ENCODE peak calls at places on chromosomes 3 and 15, in six cellular contexts. N, J, E, D, L and X are unnamed samples.

GRCh38 chr15:80777137-80777536 is 2.0 kb upstream of the CEMIP start:
- DNase-seq in N (peak), J (no peak), E (peak), D (no peak), L (no peak), X (peak)

GRCh38 chr3:188950832-188951489 is 220.8 kb upstream of the TPRG1 start:
- DNase-seq in N (peak), J (no peak), E (peak), D (no peak), L (peak), X (peak)

GRCh38 chr3:8152826-8153418 is 348.7 kb upstream of the LMCD1 start:
- DNase-seq in N (no peak), J (no peak), E (no peak), D (no peak), L (no peak), X (no peak)

GRCh38 chr15:22786868-22787698 is 639 bp downstream of the NIPA1 start:
- DNase-seq in N (no peak), J (no peak), E (no peak), D (no peak), L (no peak), X (no peak)

GRCh38 chr15:42070276-42070965 is 23.9 kb downstream of the PLA2G4D start:
- DNase-seq in N (no peak), J (no peak), E (no peak), D (no peak), L (no peak), X (no peak)

GRCh38 chr3:45760878-45761711 is 35.2 kb downstream of the SLC6A20 start:
- DNase-seq in N (peak), J (peak), E (peak), D (peak), L (peak), X (peak)

GRCh38 chr3:195873281-195873887 is 35.0 kb downstream of the TNK2 start:
- DNase-seq in N (no peak), J (no peak), E (no peak), D (no peak), L (no peak), X (no peak)

GRCh38 chr3:159816507-159816906 is 172.1 kb upstream of the IL12A start:
- DNase-seq in N (no peak), J (no peak), E (no peak), D (no peak), L (no peak), X (no peak)

GRCh38 chr3:43015572-43016512 is 36.7 kb downstream of the GASK1A start:
- DNase-seq in N (no peak), J (no peak), E (no peak), D (peak), L (no peak), X (no peak)

GRCh38 chr3:42500091-42500490 is 2.4 kb upstream of the VIPR1 start:
- DNase-seq in N (no peak), J (peak), E (no peak), D (no peak), L (no peak), X (no peak)

GRCh38 chr3:53811143-53811915 is 34.9 kb downstream of the CHDH start:
- DNase-seq in N (no peak), J (no peak), E (no peak), D (no peak), L (no peak), X (no peak)

GRCh38 chr3:14145236-14145635 is 20.4 kb downstream of the TMEM43 start:
- DNase-seq in N (no peak), J (no peak), E (peak), D (no peak), L (no peak), X (no peak)

GRCh38 chr3:87260270-87260669 is 16.1 kb downstream of the POU1F1 start:
- DNase-seq in N (peak), J (no peak), E (peak), D (no peak), L (no peak), X (no peak)

GRCh38 chr3:37905987-37906674 is 44.5 kb downstream of the CTDSPL start:
- DNase-seq in N (no peak), J (no peak), E (peak), D (no peak), L (no peak), X (peak)

GRCh38 chr3:70550723-70551319 is 238.4 kb upstream of the MDFIC2 start:
- DNase-seq in N (no peak), J (peak), E (peak), D (peak), L (peak), X (no peak)

GRCh38 chr15:28978661-28979060 is 92.9 kb downstream of the APBA2 start:
- DNase-seq in N (no peak), J (no peak), E (no peak), D (no peak), L (no peak), X (no peak)
- H3K4me3 ChIP-seq in N (no peak), J (no peak), E (no peak), D (no peak), L (no peak), X (no peak)

GRCh38 chr15:38130200-38130567 is 122.5 kb upstream of the SPRED1 start:
- DNase-seq in N (no peak), J (no peak), E (no peak), D (no peak), L (no peak), X (no peak)
- H3K4me3 ChIP-seq in N (peak), J (peak), E (peak), D (no peak), L (no peak), X (peak)

GRCh38 chr3:101310580-101311375 is 9.6 kb downstream of the IMPG2 start:
- DNase-seq in N (peak), J (no peak), E (peak), D (no peak), L (no peak), X (peak)
- H3K4me3 ChIP-seq in N (no peak), J (no peak), E (no peak), D (no peak), L (no peak), X (no peak)

GRCh38 chr15:92653836-92654524 is 1.6 kb downstream of the FAM174B start:
- DNase-seq in N (no peak), J (no peak), E (no peak), D (no peak), L (peak), X (peak)
- H3K4me3 ChIP-seq in N (no peak), J (peak), E (no peak), D (no peak), L (no peak), X (no peak)

DNA sequence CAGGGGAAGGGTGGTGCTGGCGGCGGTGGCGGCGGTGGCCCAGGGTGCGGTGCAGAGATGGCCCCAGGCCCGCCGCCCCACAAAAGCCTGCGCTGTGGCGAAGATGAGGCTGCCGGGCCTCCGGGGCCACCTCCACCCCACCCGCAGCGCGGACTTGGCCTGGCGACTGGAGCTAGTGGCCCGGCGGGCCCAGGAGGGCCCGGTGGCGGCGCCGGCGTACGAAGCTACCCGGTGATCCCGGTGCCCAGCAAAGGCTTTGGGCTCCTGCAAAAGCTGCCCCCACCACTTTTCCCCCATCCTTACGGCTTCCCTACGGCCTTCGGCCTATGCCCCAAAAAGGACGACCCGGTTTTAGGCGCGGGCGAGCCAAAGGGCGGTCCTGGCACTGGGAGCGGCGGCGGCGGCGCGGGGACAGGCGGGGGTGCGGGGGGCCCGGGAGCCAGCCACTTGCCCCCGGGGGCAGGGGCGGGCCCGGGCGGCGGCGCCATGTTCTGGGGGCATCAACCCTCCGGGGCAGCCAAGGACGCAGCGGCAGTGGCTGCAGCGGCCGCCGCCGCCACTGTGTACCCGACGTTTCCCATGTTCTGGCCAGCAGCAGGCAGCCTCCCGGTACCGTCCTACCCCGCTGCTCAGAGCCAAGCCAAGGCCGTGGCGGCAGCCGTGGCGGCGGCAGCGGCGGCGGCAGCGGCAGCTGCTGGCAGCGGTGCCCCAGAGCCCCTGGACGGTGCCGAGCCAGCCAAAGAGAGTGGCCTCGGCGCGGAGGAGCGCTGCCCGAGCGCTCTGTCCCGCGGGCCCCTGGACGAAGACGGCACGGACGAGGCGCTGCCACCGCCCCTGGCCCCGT is 1.6 kb downstream of the SKOR1 start:
- DNase-seq in N (no peak), J (no peak), E (no peak), D (no peak), L (no peak), X (no peak)
- H3K4me3 ChIP-seq in N (no peak), J (no peak), E (no peak), D (no peak), L (no peak), X (no peak)

GRCh38 chr15:92914768-92915221 is 14.7 kb downstream of the CHD2 start:
- DNase-seq in N (no peak), J (no peak), E (no peak), D (no peak), L (no peak), X (no peak)
- H3K4me3 ChIP-seq in N (no peak), J (no peak), E (no peak), D (peak), L (no peak), X (no peak)

DNA sequence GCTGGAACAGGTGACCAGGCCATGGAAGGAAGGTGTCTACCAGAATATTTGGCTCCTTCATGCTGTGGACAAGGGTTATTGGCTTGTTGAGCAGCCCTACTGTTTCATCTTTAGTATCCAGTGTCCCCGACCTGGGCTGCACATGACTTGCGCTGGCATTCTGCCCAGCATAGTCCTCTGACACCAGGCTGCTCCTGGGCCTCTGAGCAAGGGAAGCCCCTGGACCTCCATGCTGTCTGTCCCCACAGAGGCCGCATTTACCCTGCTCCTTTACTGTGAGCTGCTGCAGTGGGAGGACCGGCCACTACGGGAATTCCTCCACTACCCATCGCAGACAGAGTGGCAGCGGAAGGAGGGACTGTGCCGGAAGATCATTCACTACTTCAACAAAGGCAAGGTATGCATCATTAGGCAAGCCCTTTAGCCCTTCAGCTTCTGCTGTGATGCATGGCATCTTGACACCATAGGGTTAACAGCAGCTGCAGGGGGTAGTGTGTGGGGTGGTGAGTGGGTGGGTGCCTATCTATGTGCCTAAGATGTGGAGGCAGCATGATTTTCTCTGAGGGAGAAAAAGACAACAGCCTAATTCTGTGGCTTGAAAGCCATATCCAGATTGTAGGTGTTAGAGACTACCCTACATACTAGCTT is 44.0 kb upstream of the MANF start:
- DNase-seq in N (no peak), J (no peak), E (peak), D (no peak), L (no peak), X (no peak)
- H3K4me3 ChIP-seq in N (no peak), J (no peak), E (no peak), D (no peak), L (no peak), X (no peak)

DNA sequence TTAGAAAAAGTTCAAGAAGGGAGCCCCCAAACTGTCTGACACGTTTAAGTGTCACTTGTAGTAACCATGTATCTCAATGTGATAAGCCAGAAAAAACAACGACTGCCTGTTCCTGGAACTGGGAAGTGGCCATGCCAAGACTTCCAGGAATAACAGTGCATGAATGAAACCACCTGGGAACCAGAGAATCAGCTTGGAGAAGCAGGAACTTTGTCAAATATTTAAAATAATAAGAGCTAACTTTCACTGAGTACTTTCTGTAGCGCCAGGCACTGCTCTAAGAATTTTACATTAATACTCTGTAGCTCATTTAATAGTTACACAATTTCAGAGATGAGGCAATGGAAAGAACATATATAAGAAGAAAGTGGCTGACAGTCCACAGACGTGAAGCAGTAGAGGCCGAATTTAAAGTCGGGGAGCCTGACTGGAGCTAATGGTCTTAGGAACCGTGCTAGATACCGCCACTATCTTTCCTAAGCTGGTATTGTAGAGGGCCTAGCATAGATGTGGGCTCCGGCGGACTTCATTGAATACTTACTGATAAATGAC is 870 bp downstream of the PLSCR1 start:
- DNase-seq in N (no peak), J (no peak), E (peak), D (no peak), L (no peak), X (no peak)
- H3K4me3 ChIP-seq in N (peak), J (peak), E (peak), D (peak), L (peak), X (peak)